ENCODE peak calls at places on chromosomes 12 and 14, in seven cellular contexts. One of them, this sample, is unnamed.

GRCh38 chr12:132583311-132583710 is 27.1 kb downstream of the LRCOL1 start:
- DNase-seq in foreskin fibroblast: no peak
- DNase-seq in sigmoid colon: no peak
- DNase-seq in putamen: no peak
- DNase-seq in upper lobe of right lung: no peak
- DNase-seq in heart left ventricle: no peak
- DNase-seq in lower lobe of right lung: no peak
- DNase-seq in this sample: no peak

GRCh38 chr14:92248638-92249037 is 74.3 kb upstream of the SLC24A4 start:
- DNase-seq in putamen: no peak
- DNase-seq in upper lobe of right lung: no peak
- DNase-seq in foreskin fibroblast: no peak
- DNase-seq in sigmoid colon: no peak
- DNase-seq in heart left ventricle: no peak
- DNase-seq in lower lobe of right lung: no peak
- DNase-seq in this sample: no peak

GRCh38 chr12:27817761-27818160 is 37.7 kb upstream of the MANSC4 start:
- DNase-seq in lower lobe of right lung: no peak
- DNase-seq in foreskin fibroblast: no peak
- DNase-seq in heart left ventricle: no peak
- DNase-seq in sigmoid colon: no peak
- DNase-seq in upper lobe of right lung: no peak
- DNase-seq in putamen: no peak
- DNase-seq in this sample: no peak

GRCh38 chr12:68237523-68238070 is 12.0 kb upstream of the IL26 start:
- DNase-seq in putamen: no peak
- DNase-seq in sigmoid colon: no peak
- DNase-seq in lower lobe of right lung: no peak
- DNase-seq in upper lobe of right lung: no peak
- DNase-seq in foreskin fibroblast: peak
- DNase-seq in heart left ventricle: no peak
- DNase-seq in this sample: no peak

GRCh38 chr14:79661762-79662161 is 549.5 kb downstream of the DIO2 start:
- DNase-seq in heart left ventricle: no peak
- DNase-seq in sigmoid colon: no peak
- DNase-seq in lower lobe of right lung: no peak
- DNase-seq in foreskin fibroblast: peak
- DNase-seq in putamen: peak
- DNase-seq in upper lobe of right lung: no peak
- DNase-seq in this sample: no peak

GRCh38 chr14:50844397-50844796 is 13.4 kb upstream of the NIN start:
- DNase-seq in sigmoid colon: no peak
- DNase-seq in heart left ventricle: no peak
- DNase-seq in lower lobe of right lung: no peak
- DNase-seq in foreskin fibroblast: no peak
- DNase-seq in upper lobe of right lung: no peak
- DNase-seq in putamen: no peak
- DNase-seq in this sample: no peak

GRCh38 chr12:562634-563033 is 100.6 kb downstream of the NINJ2 start:
- DNase-seq in sigmoid colon: no peak
- DNase-seq in putamen: no peak
- DNase-seq in lower lobe of right lung: no peak
- DNase-seq in heart left ventricle: no peak
- DNase-seq in upper lobe of right lung: no peak
- DNase-seq in foreskin fibroblast: no peak
- DNase-seq in this sample: no peak

GRCh38 chr12:130437555-130438242 is 100.0 kb downstream of the PIWIL1 start:
- DNase-seq in lower lobe of right lung: peak
- DNase-seq in foreskin fibroblast: no peak
- DNase-seq in upper lobe of right lung: peak
- DNase-seq in putamen: no peak
- DNase-seq in heart left ventricle: no peak
- DNase-seq in sigmoid colon: peak
- DNase-seq in this sample: peak

GRCh38 chr12:71183018-71183417 is 25.2 kb upstream of the TSPAN8 start:
- DNase-seq in lower lobe of right lung: no peak
- DNase-seq in sigmoid colon: no peak
- DNase-seq in heart left ventricle: no peak
- DNase-seq in putamen: no peak
- DNase-seq in upper lobe of right lung: no peak
- DNase-seq in foreskin fibroblast: peak
- DNase-seq in this sample: no peak

GRCh38 chr12:117596968-117597367 is 235.5 kb upstream of the NOS1 start:
- DNase-seq in foreskin fibroblast: no peak
- DNase-seq in lower lobe of right lung: no peak
- DNase-seq in heart left ventricle: no peak
- DNase-seq in putamen: no peak
- DNase-seq in upper lobe of right lung: no peak
- DNase-seq in sigmoid colon: no peak
- DNase-seq in this sample: no peak

GRCh38 chr12:15584366-15585041 is 204.7 kb downstream of the EPS8 start:
- DNase-seq in sigmoid colon: no peak
- DNase-seq in putamen: peak
- DNase-seq in lower lobe of right lung: no peak
- DNase-seq in foreskin fibroblast: peak
- DNase-seq in heart left ventricle: no peak
- DNase-seq in upper lobe of right lung: no peak
- DNase-seq in this sample: no peak

GRCh38 chr14:94839346-94839745 is 69.4 kb upstream of the GSC start:
- DNase-seq in upper lobe of right lung: no peak
- DNase-seq in foreskin fibroblast: no peak
- DNase-seq in lower lobe of right lung: no peak
- DNase-seq in heart left ventricle: no peak
- DNase-seq in sigmoid colon: no peak
- DNase-seq in putamen: no peak
- DNase-seq in this sample: no peak

This sample was measured in posterior vena cava.